ENCODE peak calls at places on chromosomes 12 and 14, in seven cellular contexts. F is COR-L47, Y is progenitor cell of endocrine pancreas, J is non-pigmented ciliary epithelial cell, V is right lobe of liver, D is psoas muscle, S is amygdala. L is an unnamed sample.

GRCh38 chr12:131711551-131712205 is 788 bp downstream of the SFSWAP start:
- DNase-seq in F (no peak), Y (no peak), J (no peak), V (no peak), D (no peak), S (no peak), L (no peak)

GRCh38 chr12:60760965-60761364 is 1165.1 kb downstream of the SLC16A7 start:
- DNase-seq in F (no peak), Y (no peak), J (no peak), V (no peak), D (no peak), S (no peak), L (no peak)

GRCh38 chr14:32364941-32365340 is 35.8 kb downstream of the AKAP6 start:
- DNase-seq in F (no peak), Y (no peak), J (no peak), V (no peak), D (no peak), S (no peak), L (no peak)

GRCh38 chr12:107474639-107475539 is 210.7 kb upstream of the PWP1 start:
- DNase-seq in F (no peak), Y (no peak), J (no peak), V (no peak), D (no peak), S (no peak), L (no peak)

GRCh38 chr12:321606-322326 is 59.1 kb upstream of the SLC6A13 start:
- DNase-seq in F (peak; percentile 2), Y (no peak), J (no peak), V (no peak), D (no peak), S (no peak), L (no peak)

GRCh38 chr12:102484732-102485069 is 4.3 kb upstream of the IGF1 start:
- DNase-seq in F (no peak), Y (no peak), J (no peak), V (no peak), D (no peak), S (no peak), L (no peak)

GRCh38 chr12:63844391-63845341 is at the start of gene SRGAP1:
- DNase-seq in F (peak; percentile 51), Y (peak; percentile 41), J (peak; percentile 26), V (peak; percentile 58), D (peak; percentile 81), S (no peak), L (no peak)

GRCh38 chr14:34665785-34666425 is 36.0 kb upstream of the SNX6 start:
- DNase-seq in F (no peak), Y (no peak), J (peak; percentile 93), V (peak; percentile 52), D (no peak), S (no peak), L (peak; percentile 28)

GRCh38 chr12:57815177-57816000 is 3.1 kb downstream of the AVIL start:
- DNase-seq in F (peak; percentile 68), Y (no peak), J (no peak), V (no peak), D (no peak), S (no peak), L (no peak)

GRCh38 chr12:125161712-125162023 is 96.4 kb downstream of the AACS start:
- DNase-seq in F (no peak), Y (no peak), J (no peak), V (no peak), D (no peak), S (no peak), L (no peak)

GRCh38 chr12:109483346-109483745 is 5.9 kb downstream of the UBE3B start:
- DNase-seq in F (no peak), Y (no peak), J (no peak), V (no peak), D (no peak), S (no peak), L (no peak)

GRCh38 chr12:41122894-41123293 is 65.2 kb upstream of the PDZRN4 start:
- DNase-seq in F (no peak), Y (no peak), J (no peak), V (no peak), D (no peak), S (no peak), L (no peak)

GRCh38 chr12:45615268-45615667 is 114.2 kb upstream of the ARID2 start:
- DNase-seq in F (peak; percentile 62), Y (no peak), J (peak; percentile 36), V (no peak), D (no peak), S (no peak), L (no peak)

L was measured in LNCaP clone FGC.